ENCODE peak calls at places on chromosomes 6 and 20, in eight cellular contexts. A, K, T, R, W, P, H and I are unnamed samples.

GRCh38 chr6:122400467-122401089 is 1.1 kb downstream of the HSF2 start:
- DNase-seq in T (no peak), R (no peak), A (no peak), H (no peak), W (no peak), P (no peak), K (no peak), I (no peak)

GRCh38 chr6:150900049-150900448 is 34.5 kb downstream of the MTHFD1L start:
- DNase-seq in T (no peak), W (no peak), P (no peak), H (no peak), A (no peak), R (no peak), K (no peak), I (no peak)

GRCh38 chr6:63503199-63503598 is 69.1 kb upstream of the LOC128125822 start:
- DNase-seq in W (no peak), R (no peak), A (no peak), P (no peak), T (no peak), K (no peak), H (no peak), I (no peak)

GRCh38 chr20:16472045-16472872 is 101.0 kb downstream of the KIF16B start:
- DNase-seq in P (no peak), T (peak; percentile 53), A (no peak), R (no peak), H (no peak), K (peak; percentile 23), W (peak; percentile 58), I (peak; percentile 54)

GRCh38 chr6:17790486-17790885 is 83.8 kb upstream of the NUP153 start:
- DNase-seq in T (no peak), H (no peak), K (no peak), R (no peak), W (peak; percentile 11), P (no peak), A (no peak), I (no peak)

GRCh38 chr20:53706511-53707031 is 112.9 kb upstream of the ZNF217 start:
- DNase-seq in H (no peak), P (no peak), K (no peak), W (peak; percentile 58), A (no peak), T (no peak), R (no peak), I (no peak)

GRCh38 chr20:64223526-64224067 is 32.0 kb upstream of the PCMTD2 start:
- DNase-seq in H (no peak), R (no peak), T (no peak), P (no peak), K (no peak), W (peak; percentile 50), A (no peak), I (peak; percentile 9)

GRCh38 chr6:112016335-112016734 is 37.6 kb upstream of the CCN6 start:
- DNase-seq in P (no peak), K (no peak), R (no peak), W (peak; percentile 58), H (no peak), T (no peak), A (no peak), I (peak; percentile 92)

GRCh38 chr20:63045991-63046390 is 39.2 kb upstream of the BHLHE23 start:
- DNase-seq in A (no peak), W (no peak), T (peak; percentile 14), K (no peak), R (no peak), P (no peak), H (no peak), I (no peak)

GRCh38 chr20:50921055-50921454 is 10.2 kb downstream of the ADNP start:
- DNase-seq in H (no peak), A (no peak), P (no peak), T (no peak), K (no peak), R (no peak), W (peak; percentile 48), I (peak; percentile 12)

GRCh38 chr6:137224890-137225198 is 5.7 kb upstream of the IFNGR1 start:
- DNase-seq in A (no peak), H (no peak), T (no peak), W (no peak), K (no peak), P (no peak), R (no peak), I (no peak)

GRCh38 chr6:138086573-138087196 is 20.5 kb downstream of the PERP start:
- DNase-seq in H (no peak), P (peak; percentile 79), K (no peak), R (peak; percentile 22), W (peak; percentile 92), T (no peak), A (no peak), I (peak; percentile 95)

GRCh38 chr6:167341038-167341613 is 16.2 kb downstream of the TTLL2 start:
- DNase-seq in H (no peak), P (no peak), K (no peak), T (no peak), W (no peak), A (no peak), R (no peak), I (no peak)

DNA sequence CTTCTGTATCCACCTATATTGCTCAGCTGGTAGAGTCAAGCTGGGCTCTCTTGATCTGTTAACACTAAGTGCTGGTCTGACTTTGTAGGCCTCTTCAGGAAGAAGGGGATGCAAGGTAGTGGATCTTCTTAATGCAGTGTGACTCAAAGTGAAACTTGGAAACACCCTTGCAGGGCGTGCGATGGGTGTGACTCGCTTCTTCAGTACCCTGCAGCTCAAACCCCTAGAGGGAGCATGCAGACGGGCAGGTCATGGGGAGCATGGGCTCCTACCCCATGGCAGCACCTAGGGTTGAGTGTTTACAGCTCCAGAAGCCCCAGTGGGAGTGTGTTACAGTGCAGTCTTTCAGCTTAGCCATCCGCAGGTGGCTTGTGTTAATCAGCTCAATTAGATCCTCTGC is 757 bp upstream of the SAMD3 start:
- DNase-seq in H (no peak), R (no peak), K (peak; percentile 36), A (no peak), W (no peak), T (no peak), P (no peak), I (peak; percentile 45)
- TF ChIP-seq CTCF in H (no peak), R (no peak), K (no peak), A (no peak), W (no peak), T (no peak), P (no peak), I (no peak)

GRCh38 chr6:141452354-141452686 is 680.4 kb upstream of the GJE1 start:
- DNase-seq in H (no peak), T (no peak), W (no peak), P (no peak), A (no peak), R (no peak), K (no peak), I (no peak)

GRCh38 chr6:141445928-141446628 is 686.6 kb upstream of the GJE1 start:
- DNase-seq in W (no peak), A (no peak), H (no peak), K (no peak), P (no peak), T (no peak), R (no peak), I (no peak)

GRCh38 chr6:141451176-141451507 is 681.6 kb upstream of the GJE1 start:
- DNase-seq in H (no peak), A (no peak), K (no peak), R (no peak), P (no peak), W (no peak), T (no peak), I (peak; percentile 60)

GRCh38 chr6:141451508-141452353 is 681.0 kb upstream of the GJE1 start:
- DNase-seq in A (no peak), H (no peak), R (no peak), T (no peak), P (no peak), K (no peak), W (peak; percentile 60), I (peak; percentile 41)
- H3K4me3 ChIP-seq in A (no peak overlapping the region), H (no peak overlapping the region), R (no peak overlapping the region), T (no peak overlapping the region), P (no peak overlapping the region), K (no peak overlapping the region), W (no peak overlapping the region), I (no peak overlapping the region)

GRCh38 chr20:5557123-5557522 is 193.1 kb upstream of the SHLD1 start:
- DNase-seq in P (peak; percentile 12), R (peak; percentile 16), T (no peak), W (peak; percentile 84), A (no peak), H (no peak), K (peak; percentile 62), I (peak; percentile 59)
- TF ChIP-seq CTCF in P (peak; percentile 69), R (no peak), T (peak; percentile 41), W (peak; percentile 89), A (peak; percentile 40), H (peak; percentile 6), K (peak; percentile 47), I (peak; percentile 72)

DNA sequence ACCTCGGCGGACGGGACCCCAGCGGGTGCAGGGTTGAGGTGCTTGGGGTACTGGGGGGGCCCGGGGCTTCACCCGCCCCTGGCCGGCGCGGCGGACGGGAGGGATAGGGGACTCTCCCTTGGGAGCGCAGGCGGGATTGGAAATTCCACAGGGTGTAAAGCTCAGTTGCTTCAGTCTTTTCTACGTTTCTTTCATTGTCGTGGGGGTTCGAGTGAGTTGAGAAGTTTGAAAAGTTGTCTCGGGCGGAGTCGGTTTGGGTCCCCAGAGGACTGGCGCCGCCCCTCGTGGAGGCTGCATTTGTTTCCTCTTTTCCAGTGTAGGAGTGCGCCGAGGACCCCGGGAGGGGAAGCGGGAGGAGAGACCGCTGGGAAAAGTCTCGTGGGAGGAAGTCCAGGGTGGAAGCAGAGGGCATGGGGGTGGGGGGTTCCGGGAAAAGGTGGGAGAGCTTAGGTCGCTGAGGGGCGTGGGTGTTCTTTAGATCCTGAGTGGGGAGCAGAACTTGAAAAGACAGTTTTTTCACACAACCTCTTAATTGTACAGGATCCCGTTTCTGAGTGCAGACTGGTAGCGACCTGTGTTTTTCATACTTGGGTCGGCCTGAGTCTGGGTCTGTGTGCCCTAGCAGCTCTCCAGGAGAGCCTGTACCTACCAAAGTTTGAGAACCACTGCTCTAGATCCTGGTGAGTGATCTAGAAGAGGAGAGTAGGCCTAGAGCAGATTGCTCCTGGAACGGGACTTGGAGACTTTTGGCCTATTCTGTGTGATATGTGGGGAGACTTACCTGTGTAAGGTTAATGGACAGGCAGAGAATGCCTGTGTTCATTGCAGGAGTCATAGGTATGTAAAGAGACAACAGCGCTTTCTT is 518 bp downstream of the FAM83B start:
- DNase-seq in T (no peak), W (no peak), R (peak; percentile 22), P (no peak), K (peak; percentile 30), H (no peak), A (no peak), I (peak; percentile 45)
- H3K4me3 ChIP-seq in T (peak overlapping the region; percentile 51), W (peak overlapping the region; percentile 53), R (peak overlapping the region; percentile 59), P (peak overlapping the region; percentile 61), K (peak overlapping the region; percentile 75), H (peak overlapping the region; percentile 60), A (peak overlapping the region; percentile 33), I (peak overlapping the region; percentile 95)

GRCh38 chr20:18020931-18021330 is 36.8 kb downstream of the OVOL2 start:
- DNase-seq in T (no peak), R (no peak), H (no peak), W (no peak), P (no peak), K (no peak), A (no peak), I (no peak)
- TF ChIP-seq CTCF in T (no peak), R (no peak), H (no peak), W (no peak), P (no peak), K (no peak), A (no peak), I (no peak)

GRCh38 chr20:1792274-1792673 is 102.9 kb upstream of the SIRPA start:
- DNase-seq in K (no peak), W (no peak), H (no peak), A (no peak), T (no peak), P (no peak), R (no peak), I (peak; percentile 75)
- H3K4me3 ChIP-seq in K (no peak overlapping the region), W (no peak overlapping the region), H (no peak overlapping the region), A (no peak overlapping the region), T (no peak overlapping the region), P (no peak overlapping the region), R (no peak overlapping the region), I (no peak overlapping the region)

GRCh38 chr6:98775205-98775604 is 59.2 kb upstream of the POU3F2 start:
- DNase-seq in P (no peak), H (no peak), R (no peak), A (no peak), W (no peak), K (no peak), T (no peak), I (no peak)
- TF ChIP-seq CTCF in P (no peak), H (no peak), R (no peak), A (no peak), W (no peak), K (no peak), T (no peak), I (no peak)